ENCODE peak calls at places on chromosome 3, in four cellular contexts. B is GM06990, V is hepatic stellate cell, X is GM12892. R is an unnamed sample.

GRCh38 chr3:82791241-82791640 is 1029.8 kb upstream of the GBE1 start:
- DNase-seq in B (no peak), X (no peak), V (no peak), R (no peak)

GRCh38 chr3:178558637-178559036 is 22.4 kb downstream of the KCNMB2 start:
- DNase-seq in B (no peak), V (no peak), X (no peak), R (no peak)

GRCh38 chr3:104909721-104910120 is 457.0 kb upstream of the ALCAM start:
- DNase-seq in B (no peak), V (no peak), X (no peak), R (no peak)

GRCh38 chr3:54357307-54357706 is 235.0 kb downstream of the CACNA2D3 start:
- DNase-seq in B (no peak), X (no peak), V (no peak), R (peak; percentile 44)

GRCh38 chr3:113040231-113040630 is 49.4 kb downstream of the GTPBP8 start:
- DNase-seq in V (no peak), X (no peak), B (no peak), R (no peak)

GRCh38 chr3:116339441-116340028 is 105.8 kb downstream of the LSAMP start:
- DNase-seq in X (no peak), V (no peak), B (no peak), R (peak; percentile 71)

GRCh38 chr3:87298111-87298718 is 21.8 kb upstream of the POU1F1 start:
- DNase-seq in B (no peak), V (peak; percentile 8), X (no peak), R (no peak)

GRCh38 chr3:108430540-108430939 is 79.9 kb downstream of the MYH15 start:
- DNase-seq in X (no peak), B (no peak), V (no peak), R (no peak)

GRCh38 chr3:5840091-5840490 is 652.6 kb downstream of the EDEM1 start:
- DNase-seq in V (no peak), X (no peak), B (no peak), R (no peak)

GRCh38 chr3:168284728-168285127 is 189.0 kb upstream of the GOLIM4 start:
- DNase-seq in B (no peak), X (no peak), V (no peak), R (no peak)

GRCh38 chr3:64144241-64144900 is 80.9 kb downstream of the PRICKLE2 start:
- DNase-seq in V (no peak), X (no peak), B (no peak), R (no peak)

GRCh38 chr3:46386206-46386605 is 15.5 kb downstream of the CCR5 start:
- DNase-seq in X (no peak), B (no peak), V (no peak), R (no peak)

GRCh38 chr3:114551770-114552526 is 258.1 kb downstream of the TIGIT start:
- DNase-seq in X (no peak), V (no peak), B (no peak), R (peak; percentile 79)

GRCh38 chr3:11933529-11933928 is 70.7 kb upstream of the SYN2 start:
- DNase-seq in V (no peak), X (no peak), B (no peak), R (no peak)

GRCh38 chr3:57597973-57598351 is 818 bp upstream of the ARF4 start:
- DNase-seq in V (no peak), X (no peak), B (no peak), R (peak; percentile 10)

GRCh38 chr3:124834723-124835718 is 52.1 kb downstream of the ITGB5 start:
- DNase-seq in B (peak; percentile 71), X (peak; percentile 40), V (no peak), R (no peak)

GRCh38 chr3:150365132-150365604 is 42.9 kb upstream of the TSC22D2 start:
- DNase-seq in V (peak; percentile 22), B (no peak), X (no peak), R (peak; percentile 38)

GRCh38 chr3:191217331-191217730 is 18.3 kb downstream of the OSTN start:
- DNase-seq in B (no peak), X (no peak), V (peak; percentile 45), R (no peak)

GRCh38 chr3:182921665-182922355 is 58.5 kb downstream of the DCUN1D1 start:
- DNase-seq in V (no peak), B (no peak), X (no peak), R (no peak)

GRCh38 chr3:195151866-195152526 is 119.0 kb downstream of the XXYLT1 start:
- DNase-seq in B (no peak), V (peak; percentile 60), X (no peak), R (no peak)

GRCh38 chr3:84984429-84984828 is 25.6 kb downstream of the CADM2 start:
- DNase-seq in X (no peak), V (no peak), B (no peak), R (no peak)

GRCh38 chr3:105938101-105938500 is 69.3 kb upstream of the CBLB start:
- DNase-seq in B (no peak), X (no peak), V (peak; percentile 21), R (peak; percentile 26)

GRCh38 chr3:124520970-124521369 is 209.3 kb upstream of the UMPS start:
- DNase-seq in B (no peak), X (no peak), V (no peak), R (peak; percentile 37)

GRCh38 chr3:112514527-112515128 is 15.4 kb upstream of the BTLA start:
- DNase-seq in B (peak; percentile 60), V (no peak), X (peak; percentile 19), R (no peak)

GRCh38 chr3:14123308-14124222 is 1.1 kb downstream of the CHCHD4 start:
- DNase-seq in X (no peak), V (no peak), B (no peak), R (no peak)

GRCh38 chr3:72343078-72343477 is 505.2 kb downstream of the SHQ1 start:
- DNase-seq in B (no peak), X (no peak), V (peak; percentile 64), R (peak; percentile 56)

GRCh38 chr3:9028134-9028533 is 64.9 kb upstream of the RAD18 start:
- DNase-seq in B (no peak), V (peak; percentile 21), X (no peak), R (peak; percentile 45)

GRCh38 chr3:25856902-25857518 is 67.1 kb downstream of the OXSM start:
- DNase-seq in V (peak; percentile 43), B (no peak), X (peak; percentile 17), R (peak; percentile 0)

GRCh38 chr3:5520237-5520636 is 332.7 kb downstream of the EDEM1 start:
- DNase-seq in B (no peak), V (no peak), X (no peak), R (no peak)

GRCh38 chr3:49802719-49803463 is at the start of gene INKA1:
- DNase-seq in B (peak; percentile 89), V (peak; percentile 94), X (peak; percentile 94), R (peak; percentile 70)

GRCh38 chr3:45198264-45199260 is 27.5 kb downstream of the TMEM158 start:
- DNase-seq in V (no peak), X (no peak), B (no peak), R (no peak)

GRCh38 chr3:42140665-42141203 is 49.6 kb downstream of the TRAK1 start:
- DNase-seq in V (no peak), X (no peak), B (no peak), R (no peak)

GRCh38 chr3:132020058-132020457 is 14.8 kb downstream of the CPNE4 start:
- DNase-seq in B (no peak), X (no peak), V (no peak), R (no peak)

GRCh38 chr3:10420745-10421475 is 84.5 kb downstream of the ATP2B2 start:
- DNase-seq in B (no peak), X (no peak), V (no peak), R (no peak)

GRCh38 chr3:2303567-2303966 is 204.9 kb downstream of the CNTN4 start:
- DNase-seq in V (no peak), B (no peak), X (no peak), R (peak; percentile 2)